ENCODE peak calls at places on chromosomes 7 and 10, in seven cellular contexts. Y is HCT116, L is H1, E is T47D, X is K562, J is HepG2, B is GM12878. Z is an unnamed sample.

GRCh38 chr10:62352356-62352963 is 21.7 kb upstream of the ZNF365 start:
- DNase-seq in Y (no peak), L (no peak), E (no peak), X (no peak), J (no peak), B (no peak), Z (no peak)

GRCh38 chr7:37405128-37405527 is 43.5 kb downstream of the ELMO1 start:
- DNase-seq in Y (no peak), L (no peak), E (no peak), X (no peak), J (no peak), B (no peak), Z (no peak)

GRCh38 chr10:34495938-34496337 is 319.2 kb downstream of the PARD3 start:
- DNase-seq in Y (no peak), L (no peak), E (no peak), X (peak; percentile 24), J (no peak), B (no peak), Z (no peak)

GRCh38 chr7:114466911-114467310 is 52.3 kb downstream of the FOXP2 start:
- DNase-seq in Y (no peak), L (no peak), E (no peak), X (no peak), J (no peak), B (no peak), Z (no peak)

GRCh38 chr10:48552946-48553564 is 51.8 kb downstream of the ARHGAP22 start:
- DNase-seq in Y (no peak), L (no peak), E (no peak), X (no peak), J (no peak), B (no peak), Z (no peak)

GRCh38 chr10:50367732-50368131 is 116.4 kb upstream of the ASAH2 start:
- DNase-seq in Y (peak; percentile 31), L (no peak), E (peak; percentile 66), X (peak; percentile 69), J (peak; percentile 35), B (no peak), Z (peak; percentile 33)

GRCh38 chr10:11539191-11539868 is 72.1 kb downstream of the USP6NL start:
- DNase-seq in Y (peak; percentile 46), L (no peak), E (no peak), X (peak; percentile 58), J (peak; percentile 30), B (no peak), Z (no peak)

GRCh38 chr10:81874878-81875679 is at the start of gene NRG3:
- DNase-seq in Y (no peak), L (peak; percentile 54), E (no peak), X (no peak), J (no peak), B (no peak), Z (peak; percentile 77)

GRCh38 chr10:74432841-74433594 is 282.0 kb downstream of the ADK start:
- DNase-seq in Y (no peak), L (no peak), E (peak; percentile 78), X (no peak), J (no peak), B (no peak), Z (peak; percentile 41)

GRCh38 chr7:22732556-22733126 is 5.6 kb downstream of the IL6 start:
- DNase-seq in Y (peak; percentile 21), L (no peak), E (peak; percentile 72), X (no peak), J (no peak), B (no peak), Z (no peak)

GRCh38 chr10:109956454-109957091 is 33.3 kb upstream of the XPNPEP1 start:
- DNase-seq in Y (peak; percentile 60), L (no peak), E (peak; percentile 36), X (peak; percentile 67), J (peak; percentile 68), B (no peak), Z (peak; percentile 66)

GRCh38 chr7:146449625-146450024 is 333.0 kb downstream of the CNTNAP2 start:
- DNase-seq in Y (no peak), L (no peak), E (no peak), X (no peak), J (no peak), B (no peak), Z (no peak)

GRCh38 chr7:30682131-30683083 is at the start of gene CRHR2:
- DNase-seq in Y (no peak), L (peak; percentile 81), E (no peak), X (peak; percentile 9), J (no peak), B (no peak), Z (peak; percentile 94)

GRCh38 chr10:132939957-132940790 is 2.2 kb downstream of the CFAP46 start:
- DNase-seq in Y (no peak), L (peak; percentile 84), E (peak; percentile 42), X (peak; percentile 62), J (no peak), B (no peak), Z (peak; percentile 57)

GRCh38 chr7:137696376-137696775 is 150.4 kb downstream of the DGKI start:
- DNase-seq in Y (no peak), L (no peak), E (no peak), X (no peak), J (no peak), B (no peak), Z (no peak)
- TF ChIP-seq JUND in Y (no peak), L (no peak), E (no peak), X (no peak), J (no peak), B (no peak), Z (no peak)

GRCh38 chr10:121005948-121006587 is 154.9 kb downstream of the WDR11 start:
- DNase-seq in Y (no peak), L (no peak), E (no peak), X (no peak), J (no peak), B (no peak), Z (no peak)

GRCh38 chr10:120998251-120998650 is 147.1 kb downstream of the WDR11 start:
- DNase-seq in Y (no peak), L (no peak), E (no peak), X (no peak), J (no peak), B (no peak), Z (no peak)

GRCh38 chr10:120999868-121000267 is 148.7 kb downstream of the WDR11 start:
- DNase-seq in Y (no peak), L (no peak), E (no peak), X (no peak), J (peak; percentile 12), B (no peak), Z (no peak)

GRCh38 chr10:120998782-120999285 is 147.7 kb downstream of the WDR11 start:
- DNase-seq in Y (no peak), L (no peak), E (peak; percentile 37), X (no peak), J (no peak), B (no peak), Z (no peak)

GRCh38 chr10:121002586-121003205 is 151.5 kb downstream of the WDR11 start:
- DNase-seq in Y (no peak), L (no peak), E (no peak), X (no peak), J (no peak), B (no peak), Z (no peak)
- TF ChIP-seq JUND in Y (peak; percentile 12), L (no peak), E (no peak), X (no peak), J (no peak), B (no peak), Z (no peak)

DNA sequence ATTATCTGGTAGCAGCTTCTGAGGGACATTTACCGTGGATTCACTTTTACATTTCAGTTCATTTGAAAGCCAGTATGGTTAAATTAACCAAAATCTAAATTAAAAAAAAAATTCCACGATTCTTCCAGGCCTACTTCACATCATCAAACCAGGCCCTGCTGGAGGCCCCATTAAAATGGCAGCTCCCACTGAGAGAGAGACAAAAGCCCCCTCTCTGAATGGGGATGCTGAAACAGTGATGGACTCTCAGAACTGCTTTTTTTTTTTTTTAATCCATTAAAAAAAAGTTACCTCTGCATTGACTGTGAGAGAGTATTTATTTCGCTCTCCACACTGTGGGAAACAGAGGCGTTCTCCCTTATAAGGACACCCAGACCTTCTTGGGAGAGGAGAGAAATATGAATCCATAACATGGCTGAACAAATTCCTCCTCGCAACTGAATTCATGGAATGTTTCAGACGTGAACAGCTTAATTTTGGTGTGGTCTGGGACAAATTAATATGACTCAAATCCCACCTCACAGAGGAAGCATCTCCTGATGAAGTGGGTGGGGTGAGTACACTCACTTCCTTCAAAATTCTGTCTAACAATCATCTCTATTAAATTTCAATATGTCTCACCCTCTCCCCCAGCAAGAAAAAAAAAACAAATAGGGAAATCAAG is 73.5 kb downstream of the SAMD9 start:
- DNase-seq in Y (no peak), L (peak; percentile 58), E (no peak), X (no peak), J (no peak), B (no peak), Z (no peak)
- TF ChIP-seq JUND in Y (no peak), L (no peak), E (no peak), X (no peak), J (no peak), B (no peak), Z (no peak)

GRCh38 chr7:28842769-28843295 is 115.3 kb downstream of the TRIL start:
- DNase-seq in Y (no peak), L (no peak), E (no peak), X (no peak), J (no peak), B (no peak), Z (no peak)

GRCh38 chr7:28848906-28849305 is 109.2 kb downstream of the TRIL start:
- DNase-seq in Y (no peak), L (no peak), E (no peak), X (no peak), J (no peak), B (no peak), Z (no peak)

GRCh38 chr7:28845106-28845505 is 113.0 kb downstream of the TRIL start:
- DNase-seq in Y (no peak), L (no peak), E (no peak), X (no peak), J (no peak), B (no peak), Z (no peak)

GRCh38 chr7:28847681-28848080 is 110.4 kb downstream of the TRIL start:
- DNase-seq in Y (no peak), L (no peak), E (no peak), X (no peak), J (no peak), B (no peak), Z (no peak)

DNA sequence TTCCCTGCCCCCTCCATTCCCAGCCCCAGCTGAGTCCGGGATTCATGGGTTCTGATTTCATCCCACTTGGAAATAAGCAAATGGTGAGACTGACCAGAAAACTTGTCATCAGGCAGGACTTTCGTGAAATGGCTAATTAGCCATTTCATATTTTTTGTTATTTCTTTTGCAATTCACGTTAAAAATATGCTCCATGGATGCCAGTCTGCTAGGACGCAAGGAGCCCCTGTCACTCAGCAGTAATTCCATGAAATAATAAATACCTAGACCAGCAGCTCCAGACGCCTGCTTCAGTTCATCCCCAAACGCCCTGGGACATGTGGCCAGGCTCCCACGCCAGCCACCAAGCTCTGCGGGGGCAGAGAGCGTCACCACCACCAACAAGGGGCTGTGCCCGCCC is 111.0 kb downstream of the TRIL start:
- DNase-seq in Y (no peak), L (no peak), E (no peak), X (no peak), J (no peak), B (no peak), Z (no peak)
- TF ChIP-seq JUND in Y (no peak), L (no peak), E (no peak), X (no peak), J (no peak), B (no peak), Z (no peak)

GRCh38 chr10:112275512-112276245 is 7.5 kb upstream of the TECTB start:
- DNase-seq in Y (no peak), L (no peak), E (no peak), X (no peak), J (peak; percentile 98), B (no peak), Z (no peak)
- TF ChIP-seq JUND in Y (no peak), L (no peak), E (no peak), X (no peak), J (peak; percentile 11), B (no peak), Z (no peak)

Z was measured in SK-N-SH.